ENCODE peak calls at places on chromosomes 2 and 18, in nine cellular contexts. G, J, R, M, O, X, U, P and W are unnamed samples.

GRCh38 chr18:73785276-73785675 is 362.4 kb downstream of the FBXO15 start:
- DNase-seq in G (no peak), J (no peak), R (no peak), M (no peak), O (no peak), X (no peak), U (no peak), P (no peak), W (no peak)

GRCh38 chr2:135005753-135006152 is 41.5 kb downstream of the MAP3K19 start:
- DNase-seq in G (no peak), J (no peak), R (no peak), M (no peak), O (no peak), X (no peak), U (no peak), P (no peak), W (no peak)

GRCh38 chr18:11154369-11154982 is 5.1 kb upstream of the PIEZO2 start:
- DNase-seq in G (no peak), J (peak; percentile 20), R (peak; percentile 47), M (no peak), O (no peak), X (no peak), U (peak; percentile 26), P (peak; percentile 41), W (no peak)

GRCh38 chr2:40666438-40666837 is 214.5 kb upstream of the SLC8A1 start:
- DNase-seq in G (no peak), J (no peak), R (peak; percentile 14), M (no peak), O (no peak), X (no peak), U (no peak), P (no peak), W (no peak)

GRCh38 chr18:58788470-58788869 is 76.2 kb upstream of the ZNF532 start:
- DNase-seq in G (no peak), J (no peak), R (no peak), M (no peak), O (no peak), X (no peak), U (no peak), P (no peak), W (no peak)

GRCh38 chr2:61967262-61967661 is 61.8 kb downstream of the COMMD1 start:
- DNase-seq in G (no peak), J (no peak), R (peak; percentile 27), M (no peak), O (no peak), X (no peak), U (no peak), P (no peak), W (no peak)

GRCh38 chr2:156338578-156338977 is 6.1 kb upstream of the NR4A2 start:
- DNase-seq in G (no peak), J (no peak), R (no peak), M (no peak), O (no peak), X (no peak), U (no peak), P (no peak), W (no peak)

GRCh38 chr18:31241900-31242409 is 76.0 kb upstream of the DSG1 start:
- DNase-seq in G (no peak), J (peak; percentile 72), R (no peak), M (no peak), O (peak; percentile 75), X (no peak), U (peak; percentile 14), P (no peak), W (no peak)

GRCh38 chr18:8139127-8139591 is 470.1 kb upstream of the RAB12 start:
- DNase-seq in G (no peak), J (no peak), R (no peak), M (no peak), O (no peak), X (no peak), U (no peak), P (no peak), W (no peak)

GRCh38 chr2:20424300-20425290 is 22.3 kb upstream of the RHOB start:
- DNase-seq in G (no peak), J (no peak), R (peak; percentile 75), M (no peak), O (no peak), X (no peak), U (peak; percentile 91), P (peak; percentile 59), W (peak; percentile 36)